ENCODE peak calls at places on chromosomes 1 and 21, in seven cellular contexts. U is foreskin keratinocyte, W is T-cell, Y is NCI-H82, O is ELF-1, E is AG08395, H is GM12865. K is an unnamed sample.

GRCh38 chr1:153262462-153263157 is 3.1 kb downstream of the LORICRIN start:
- DNase-seq in O (no peak), H (peak; percentile 34), W (no peak), E (no peak), Y (no peak), U (no peak), K (peak; percentile 41)

GRCh38 chr1:167248707-167249642 is 28.3 kb downstream of the POU2F1 start:
- DNase-seq in O (no peak), E (no peak), W (no peak), U (no peak), H (no peak), Y (no peak), K (no peak)

GRCh38 chr1:196295766-196296165 is 312.5 kb downstream of the KCNT2 start:
- DNase-seq in E (no peak), O (no peak), U (peak; percentile 22), H (no peak), Y (peak; percentile 12), W (no peak), K (no peak)

GRCh38 chr1:74895411-74895810 is 162.5 kb downstream of the TYW3 start:
- DNase-seq in Y (peak; percentile 13), E (no peak), U (no peak), O (no peak), W (no peak), H (no peak), K (no peak)

GRCh38 chr1:152459596-152460528 is 45.8 kb upstream of the CRNN start:
- DNase-seq in W (peak; percentile 37), E (peak; percentile 65), H (peak; percentile 93), Y (peak; percentile 71), U (peak; percentile 49), O (peak; percentile 54), K (peak; percentile 82)

GRCh38 chr21:42437786-42438185 is 34.1 kb downstream of the UBASH3A start:
- DNase-seq in W (no peak), Y (no peak), H (no peak), O (peak; percentile 63), E (no peak), U (no peak), K (no peak)

GRCh38 chr21:46599251-46599572 is 5.7 kb downstream of the S100B start:
- DNase-seq in Y (no peak), E (peak; percentile 91), U (no peak), W (no peak), H (no peak), O (peak; percentile 32), K (peak; percentile 16)

GRCh38 chr1:228736844-228737415 is 1.7 kb downstream of the RHOU start:
- DNase-seq in Y (peak; percentile 35), U (no peak), W (no peak), O (no peak), E (no peak), H (no peak), K (no peak)

GRCh38 chr1:107687846-107688753 is 276.9 kb downstream of the VAV3 start:
- DNase-seq in Y (no peak), O (no peak), W (no peak), U (peak; percentile 87), E (no peak), H (no peak), K (no peak)

GRCh38 chr1:148372731-148373130 is 110.4 kb downstream of the PPIAL4G start:
- DNase-seq in H (peak; percentile 4), Y (no peak), W (peak; percentile 53), U (no peak), O (no peak), E (peak; percentile 24), K (no peak)

GRCh38 chr1:168320805-168321577 is 40.3 kb downstream of the TBX19 start:
- DNase-seq in U (peak; percentile 84), Y (no peak), E (peak; percentile 86), H (no peak), O (peak; percentile 47), W (no peak), K (no peak)

GRCh38 chr1:117630423-117630998 is 24.7 kb downstream of the TENT5C start:
- DNase-seq in U (no peak), H (no peak), O (no peak), E (no peak), Y (no peak), W (no peak), K (no peak)

GRCh38 chr1:205444300-205444930 is 11.4 kb downstream of the BLACAT1 start:
- DNase-seq in H (no peak), O (no peak), W (no peak), U (no peak), Y (no peak), E (no peak), K (no peak)

GRCh38 chr1:235430991-235431390 is 63.8 kb downstream of the TBCE start:
- DNase-seq in H (no peak), Y (no peak), O (no peak), U (no peak), W (no peak), E (no peak), K (no peak)

GRCh38 chr1:40438391-40439015 is 11.8 kb upstream of the ZFP69B start:
- DNase-seq in O (no peak), U (peak; percentile 18), E (peak; percentile 59), Y (peak; percentile 58), H (peak; percentile 16), W (no peak), K (peak; percentile 35)

GRCh38 chr1:51957618-51958017 is 32.9 kb downstream of the RAB3B start:
- DNase-seq in E (no peak), W (no peak), U (no peak), O (peak; percentile 58), H (no peak), Y (no peak), K (no peak)

GRCh38 chr1:225824522-225824921 is 14.6 kb downstream of the EPHX1 start:
- DNase-seq in H (no peak), E (no peak), U (no peak), W (no peak), Y (peak; percentile 61), O (no peak), K (no peak)

GRCh38 chr1:173865468-173866164 is 2.2 kb downstream of the GAS5 start:
- DNase-seq in W (no peak), Y (peak; percentile 22), O (no peak), H (peak; percentile 17), U (no peak), E (no peak), K (no peak)

GRCh38 chr1:112694363-112694929 is 12.5 kb downstream of the RHOC start:
- DNase-seq in H (no peak), U (no peak), Y (no peak), E (no peak), W (no peak), O (no peak), K (no peak)

GRCh38 chr1:200035397-200035955 is 8.0 kb downstream of the NR5A2 start:
- DNase-seq in W (no peak), H (no peak), U (no peak), Y (no peak), O (peak; percentile 34), E (no peak), K (peak; percentile 34)

GRCh38 chr21:45019076-45019886 is 55.1 kb upstream of the ADARB1 start:
- DNase-seq in H (no peak), O (no peak), Y (no peak), E (peak; percentile 66), W (no peak), U (no peak), K (no peak)

GRCh38 chr1:220151454-220151853 is 57.5 kb downstream of the IARS2 start:
- DNase-seq in W (no peak), H (no peak), O (no peak), Y (no peak), U (no peak), E (no peak), K (no peak)

GRCh38 chr1:209516771-209517471 is 66.6 kb upstream of the CAMK1G start:
- DNase-seq in E (no peak), O (no peak), Y (peak; percentile 78), W (no peak), U (no peak), H (no peak), K (no peak)

GRCh38 chr1:167516404-167517388 is 1.6 kb downstream of the CD247 start:
- DNase-seq in H (no peak), W (peak; percentile 38), U (no peak), E (no peak), O (no peak), Y (no peak), K (no peak)

GRCh38 chr1:42359466-42359865 is 21.1 kb upstream of the RIMKLA start:
- DNase-seq in O (no peak), Y (no peak), W (no peak), H (no peak), E (no peak), U (no peak), K (no peak)

GRCh38 chr1:21323091-21323490 is 32.8 kb upstream of the ECE1 start:
- DNase-seq in U (no peak), W (no peak), E (no peak), H (no peak), Y (no peak), O (no peak), K (no peak)

GRCh38 chr1:95832370-95832769 is 598.4 kb downstream of the RWDD3 start:
- DNase-seq in O (no peak), H (no peak), U (no peak), E (no peak), W (no peak), Y (no peak), K (no peak)

GRCh38 chr1:180636138-180636537 is 4.3 kb downstream of the XPR1 start:
- DNase-seq in H (no peak), O (no peak), E (no peak), Y (no peak), U (peak; percentile 66), W (no peak), K (no peak)

GRCh38 chr1:199867601-199868000 is 159.9 kb upstream of the NR5A2 start:
- DNase-seq in W (no peak), Y (no peak), E (no peak), O (peak; percentile 10), H (no peak), U (no peak), K (no peak)

GRCh38 chr1:15579683-15580047 is 5.2 kb downstream of the AGMAT start:
- DNase-seq in E (no peak), U (no peak), O (no peak), H (peak; percentile 65), W (no peak), Y (no peak), K (peak; percentile 71)

K was measured in GM13976.